ENCODE peak calls at places on chromosomes 12 and 14, in four cellular contexts. D is OCI-LY7, V is IMR-90, J is H1. G is an unnamed sample.

GRCh38 chr14:44010595-44010994 is 496.5 kb downstream of the FSCB start:
- DNase-seq in V (no peak), J (no peak), D (no peak), G (no peak)

GRCh38 chr12:79764641-79765040 is 73.9 kb upstream of the PAWR start:
- DNase-seq in V (no peak), D (no peak), J (no peak), G (no peak)

GRCh38 chr12:103793046-103793445 is 48.0 kb downstream of the NT5DC3 start:
- DNase-seq in V (no peak), D (no peak), J (no peak), G (no peak)

GRCh38 chr12:48924617-48925217 is 575 bp downstream of the FKBP11 start:
- DNase-seq in J (peak; percentile 29), D (peak; percentile 89), V (peak; percentile 46), G (peak; percentile 79)

GRCh38 chr12:121926874-121927706 is 8.7 kb downstream of the CFAP251 start:
- DNase-seq in J (no peak), V (no peak), D (peak; percentile 72), G (no peak)

GRCh38 chr12:120971299-120972180 is 6.8 kb upstream of the HNF1A start:
- DNase-seq in J (no peak), D (peak; percentile 83), V (peak; percentile 63), G (peak; percentile 19)

GRCh38 chr12:23722655-23723054 is 226.8 kb downstream of the SOX5 start:
- DNase-seq in J (no peak), D (no peak), V (no peak), G (no peak)

GRCh38 chr12:19482551-19483109 is 43.3 kb downstream of the AEBP2 start:
- DNase-seq in D (no peak), V (no peak), J (no peak), G (peak; percentile 7)

GRCh38 chr12:45598761-45599160 is 130.7 kb upstream of the ARID2 start:
- DNase-seq in V (no peak), D (no peak), J (no peak), G (no peak)

GRCh38 chr12:57242691-57243454 is 8.1 kb downstream of the STAC3 start:
- DNase-seq in J (peak; percentile 89), V (peak; percentile 35), D (peak; percentile 97), G (peak; percentile 83)

GRCh38 chr14:62428429-62429203 is 616.6 kb downstream of the KCNH5 start:
- DNase-seq in J (no peak), D (no peak), V (peak; percentile 65), G (no peak)

GRCh38 chr12:119693006-119693405 is 25.1 kb downstream of the PRKAB1 start:
- DNase-seq in V (peak; percentile 90), D (no peak), J (no peak), G (no peak)

GRCh38 chr14:49892301-49892635 is 614 bp upstream of the ARF6 start:
- DNase-seq in V (peak; percentile 82), D (peak; percentile 89), J (no peak), G (peak; percentile 78)

GRCh38 chr12:118189761-118190181 is 53.8 kb downstream of the PEBP1 start:
- DNase-seq in D (no peak), J (no peak), V (peak; percentile 82), G (no peak)

GRCh38 chr12:131091413-131091975 is 137.8 kb downstream of the ADGRD1 start:
- DNase-seq in V (no peak), D (no peak), J (no peak), G (no peak)

GRCh38 chr14:59803052-59803451 is 67.5 kb downstream of the RTN1 start:
- DNase-seq in J (no peak), D (no peak), V (no peak), G (no peak)

GRCh38 chr14:100810435-100810834 is 15.5 kb upstream of the MEG3 start:
- DNase-seq in J (no peak), V (no peak), D (no peak), G (no peak)

GRCh38 chr14:89270439-89271227 is 146.4 kb downstream of the FOXN3 start:
- DNase-seq in D (no peak), J (no peak), V (no peak), G (peak; percentile 83)

GRCh38 chr14:87250992-87251391 is 742.0 kb downstream of the GALC start:
- DNase-seq in D (no peak), J (no peak), V (no peak), G (no peak)

GRCh38 chr12:117025481-117026151 is 73.6 kb downstream of the TESC start:
- DNase-seq in J (peak; percentile 38), D (peak; percentile 69), V (peak; percentile 61), G (peak; percentile 65)

GRCh38 chr12:67222302-67222701 is 46.9 kb upstream of the CAND1 start:
- DNase-seq in V (peak; percentile 10), J (no peak), D (peak; percentile 8), G (no peak)

GRCh38 chr12:6666211-6666610 is 3.3 kb upstream of the ING4 start:
- DNase-seq in D (no peak), J (no peak), V (no peak), G (no peak)

GRCh38 chr14:21098134-21098891 is at the start of gene ZNF219:
- DNase-seq in J (peak; percentile 54), D (peak; percentile 55), V (peak; percentile 27), G (peak; percentile 81)

GRCh38 chr14:92615451-92615850 is 101.9 kb downstream of the RIN3 start:
- DNase-seq in J (no peak), V (no peak), D (no peak), G (peak; percentile 26)

GRCh38 chr14:102424520-102424919 is 61.8 kb downstream of the TECPR2 start:
- DNase-seq in D (no peak), V (no peak), J (no peak), G (no peak)

DNA sequence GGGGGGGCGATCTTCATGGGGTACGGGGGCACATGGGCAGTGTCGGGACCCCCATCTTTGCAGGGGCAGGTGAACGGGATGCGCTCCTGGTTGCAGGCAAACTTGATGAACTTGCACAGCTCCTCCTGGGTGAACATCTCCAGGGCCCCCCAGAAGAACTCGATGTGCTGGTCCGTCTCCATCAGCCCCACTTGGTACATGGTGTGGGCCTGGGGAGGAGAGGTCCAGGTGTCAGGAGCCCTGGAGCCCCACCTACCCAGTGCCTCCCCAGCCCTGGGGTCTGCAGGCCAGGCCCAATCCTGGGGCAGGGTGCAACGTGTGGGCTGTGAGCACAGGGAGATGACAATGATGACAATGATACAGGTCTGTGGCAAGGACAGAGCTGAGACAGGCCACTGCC is 37.7 kb downstream of the TRAFD1 start:
- DNase-seq in D (no peak), J (no peak), V (no peak), G (no peak)
- H3K36me3 ChIP-seq in D (peaks cover 42% of the 10 kb centered on the region), J (peaks cover 18% of the 10 kb centered on the region), V (peaks cover 54% of the 10 kb centered on the region), G (peaks cover 4% of the 10 kb centered on the region)

GRCh38 chr14:73719791-73720190 is 5.6 kb upstream of the PNMA1 start:
- DNase-seq in D (no peak), V (peak; percentile 31), J (no peak), G (no peak)
- H3K36me3 ChIP-seq in D (peaks cover 90% of the 10 kb centered on the region), V (peaks cover 51% of the 10 kb centered on the region), J (no peaks in the 10 kb centered on the region), G (peaks cover 11% of the 10 kb centered on the region)

GRCh38 chr12:132801741-132802140 is 26.9 kb downstream of the GOLGA3 start:
- DNase-seq in V (no peak), J (no peak), D (no peak), G (no peak)
- H3K36me3 ChIP-seq in V (peaks cover 85% of the 10 kb centered on the region), J (peaks cover 35% of the 10 kb centered on the region), D (peaks cover 88% of the 10 kb centered on the region), G (peaks cover 47% of the 10 kb centered on the region)

GRCh38 chr14:54427914-54428313 is 13.3 kb downstream of the CNIH1 start:
- DNase-seq in D (no peak), V (no peak), J (no peak), G (no peak)

GRCh38 chr14:54424479-54424901 is 16.7 kb downstream of the CNIH1 start:
- DNase-seq in J (no peak), D (no peak), V (no peak), G (no peak)

GRCh38 chr14:54425068-54425467 is 16.1 kb downstream of the CNIH1 start:
- DNase-seq in J (no peak), V (no peak), D (no peak), G (no peak)

GRCh38 chr14:54425537-54426274 is 15.5 kb downstream of the CNIH1 start:
- DNase-seq in D (no peak), V (no peak), J (no peak), G (no peak)

GRCh38 chr14:54428527-54428926 is 12.6 kb downstream of the CNIH1 start:
- DNase-seq in D (no peak), J (no peak), V (no peak), G (no peak)
- H3K36me3 ChIP-seq in D (peaks cover 100% of the 10 kb centered on the region), J (peaks cover 29% of the 10 kb centered on the region), V (peaks cover 24% of the 10 kb centered on the region), G (no peaks in the 10 kb centered on the region)

GRCh38 chr12:109258201-109258600 is 50.9 kb downstream of the FOXN4 start:
- DNase-seq in V (no peak), J (no peak), D (no peak), G (no peak)
- H3K36me3 ChIP-seq in V (peaks cover 3% of the 10 kb centered on the region), J (no peaks in the 10 kb centered on the region), D (no peaks in the 10 kb centered on the region), G (no peaks in the 10 kb centered on the region)

G was measured in mucosa of descending colon.